ENCODE peak calls at places on chromosomes 16 and 17, in four cellular contexts. X is RPMI8226; J is T-helper 1 cell; I is natural killer cell treated with Interleukin-12 subunit alpha and Interleukin-12 subunit beta and Interleukin-15 and Interleukin-18, amount 100 ng/mL, for 72 hours. W is an unnamed sample.

GRCh38 chr16:53848277-53848942 is 144.5 kb downstream of the FTO start:
- DNase-seq in I (no peak), X (no peak), J (no peak), W (no peak)

GRCh38 chr17:19744492-19744891 is 3.6 kb downstream of the ALDH3A1 start:
- DNase-seq in J (no peak), X (no peak), I (no peak), W (peak; percentile 50)

GRCh38 chr17:81323083-81323369 is 27.9 kb upstream of the SLC38A10 start:
- DNase-seq in J (no peak), I (no peak), X (no peak), W (no peak)

GRCh38 chr17:50150354-50151040 is at the start of gene PPP1R9B:
- DNase-seq in J (no peak), X (no peak), I (no peak), W (no peak)

GRCh38 chr17:44820631-44821196 is 9.4 kb downstream of the GJC1 start:
- DNase-seq in X (no peak), I (no peak), J (no peak), W (no peak)

GRCh38 chr16:49287572-49287971 is 5.9 kb upstream of the CBLN1 start:
- DNase-seq in X (no peak), J (no peak), I (no peak), W (no peak)

GRCh38 chr16:88536510-88536909 is 33.7 kb upstream of the ZC3H18 start:
- DNase-seq in I (no peak), X (no peak), J (no peak), W (no peak)

GRCh38 chr17:58312824-58313223 is 15.8 kb downstream of the TSPOAP1 start:
- DNase-seq in X (no peak), J (no peak), I (no peak), W (no peak)

GRCh38 chr17:40417258-40417608 is 463 bp downstream of the TOP2A start:
- DNase-seq in J (peak; percentile 22), I (no peak), X (peak; percentile 58), W (no peak)

GRCh38 chr16:89114159-89114981 is 20.7 kb downstream of the ACSF3 start:
- DNase-seq in J (no peak), X (no peak), I (no peak), W (peak; percentile 29)

GRCh38 chr16:56372013-56372634 is 53.2 kb downstream of the AMFR start:
- DNase-seq in J (no peak), X (no peak), I (no peak), W (no peak)

GRCh38 chr16:64150193-64150592 is 971.7 kb downstream of the CDH11 start:
- DNase-seq in J (no peak), I (no peak), X (no peak), W (no peak)

GRCh38 chr17:62670202-62670821 is 42.8 kb downstream of the MRC2 start:
- DNase-seq in J (no peak), X (no peak), I (no peak), W (no peak)